ENCODE peak calls at places on chromosome 1, in five cellular contexts. T is myocyte; J is effector CD4-positive, alpha-beta T cell; N is omental fat pad; Z is K562. K is an unnamed sample.

GRCh38 chr1:190619724-190620123 is 142.1 kb upstream of the BRINP3 start:
- DNase-seq in T (no peak), N (no peak), Z (no peak), J (no peak), K (no peak)

GRCh38 chr1:29254346-29254745 is 18.0 kb downstream of the PTPRU start:
- DNase-seq in J (no peak), N (no peak), Z (no peak), T (no peak), K (no peak)

GRCh38 chr1:30171956-30172694 is 551.3 kb downstream of the MATN1 start:
- DNase-seq in N (no peak), J (no peak), Z (no peak), T (no peak), K (no peak)

GRCh38 chr1:47681735-47682134 is 243.9 kb downstream of the FOXD2 start:
- DNase-seq in Z (no peak), T (no peak), J (no peak), N (no peak), K (no peak)

GRCh38 chr1:240122639-240123604 is 31.2 kb downstream of the FMN2 start:
- DNase-seq in T (peak), N (no peak), J (no peak), Z (no peak), K (peak)

GRCh38 chr1:3922201-3922725 is 22.2 kb upstream of the C1orf174 start:
- DNase-seq in J (no peak), N (no peak), T (no peak), Z (peak), K (no peak)

GRCh38 chr1:60386259-60386658 is 312.7 kb upstream of the C1orf87 start:
- DNase-seq in J (no peak), T (peak), N (no peak), Z (no peak), K (no peak)

GRCh38 chr1:198676253-198676652 is 37.4 kb downstream of the PTPRC start:
- DNase-seq in T (no peak), J (no peak), Z (peak), N (no peak), K (no peak)

GRCh38 chr1:104945406-104945805 is 1195.7 kb downstream of the AMY1C start:
- DNase-seq in T (no peak), N (no peak), J (no peak), Z (no peak), K (no peak)

K was measured in HuH-7.